ENCODE peak calls at places on chromosomes 5 and 9, in six cellular contexts. One of them, this sample, is unnamed.

GRCh38 chr5:172106511-172107356 is 81.3 kb downstream of the STK10 start:
- DNase-seq in caudate nucleus: peak; percentile 8
- DNase-seq in BE2C: peak; percentile 67
- DNase-seq in H54: peak; percentile 39
- DNase-seq in SIG-M5: no peak
- DNase-seq in activated CD4-positive, alpha-beta T cell treated with anti-CD3 and anti-CD28 coated beads for 48 hours: peak; percentile 73
- DNase-seq in this sample: peak; percentile 4

GRCh38 chr9:113645224-113645971 is 181.9 kb downstream of the RGS3 start:
- DNase-seq in caudate nucleus: no peak
- DNase-seq in BE2C: no peak
- DNase-seq in H54: no peak
- DNase-seq in SIG-M5: no peak
- DNase-seq in activated CD4-positive, alpha-beta T cell treated with anti-CD3 and anti-CD28 coated beads for 48 hours: no peak
- DNase-seq in this sample: no peak

GRCh38 chr5:122726990-122727616 is 47.8 kb upstream of the SNX2 start:
- DNase-seq in caudate nucleus: no peak
- DNase-seq in BE2C: no peak
- DNase-seq in H54: peak; percentile 37
- DNase-seq in SIG-M5: no peak
- DNase-seq in activated CD4-positive, alpha-beta T cell treated with anti-CD3 and anti-CD28 coated beads for 48 hours: no peak
- DNase-seq in this sample: no peak

GRCh38 chr9:86549920-86550319 is 195.7 kb upstream of the TUT7 start:
- DNase-seq in caudate nucleus: no peak
- DNase-seq in BE2C: no peak
- DNase-seq in H54: no peak
- DNase-seq in SIG-M5: no peak
- DNase-seq in activated CD4-positive, alpha-beta T cell treated with anti-CD3 and anti-CD28 coated beads for 48 hours: no peak
- DNase-seq in this sample: no peak

GRCh38 chr5:31476607-31477200 is 55.2 kb downstream of the DROSHA start:
- DNase-seq in caudate nucleus: no peak
- DNase-seq in BE2C: no peak
- DNase-seq in H54: no peak
- DNase-seq in SIG-M5: no peak
- DNase-seq in activated CD4-positive, alpha-beta T cell treated with anti-CD3 and anti-CD28 coated beads for 48 hours: no peak
- DNase-seq in this sample: no peak

GRCh38 chr5:112614986-112615385 is 122.7 kb upstream of the APC start:
- DNase-seq in caudate nucleus: no peak
- DNase-seq in BE2C: no peak
- DNase-seq in H54: no peak
- DNase-seq in SIG-M5: no peak
- DNase-seq in activated CD4-positive, alpha-beta T cell treated with anti-CD3 and anti-CD28 coated beads for 48 hours: no peak
- DNase-seq in this sample: no peak

GRCh38 chr9:37551468-37551867 is 24.7 kb downstream of the FBXO10 start:
- DNase-seq in caudate nucleus: no peak
- DNase-seq in BE2C: no peak
- DNase-seq in H54: no peak
- DNase-seq in SIG-M5: no peak
- DNase-seq in activated CD4-positive, alpha-beta T cell treated with anti-CD3 and anti-CD28 coated beads for 48 hours: no peak
- DNase-seq in this sample: no peak

GRCh38 chr5:169757016-169757415 is 119.9 kb downstream of the DOCK2 start:
- DNase-seq in caudate nucleus: no peak
- DNase-seq in BE2C: no peak
- DNase-seq in H54: no peak
- DNase-seq in SIG-M5: no peak
- DNase-seq in activated CD4-positive, alpha-beta T cell treated with anti-CD3 and anti-CD28 coated beads for 48 hours: no peak
- DNase-seq in this sample: no peak

GRCh38 chr9:35826071-35826701 is 2.3 kb downstream of the FAM221B start:
- DNase-seq in caudate nucleus: no peak
- DNase-seq in BE2C: peak; percentile 51
- DNase-seq in H54: no peak
- DNase-seq in SIG-M5: no peak
- DNase-seq in activated CD4-positive, alpha-beta T cell treated with anti-CD3 and anti-CD28 coated beads for 48 hours: peak; percentile 29
- DNase-seq in this sample: peak; percentile 36

GRCh38 chr9:93625000-93625399 is 48.6 kb downstream of the PHF2 start:
- DNase-seq in caudate nucleus: no peak
- DNase-seq in BE2C: no peak
- DNase-seq in H54: no peak
- DNase-seq in SIG-M5: no peak
- DNase-seq in activated CD4-positive, alpha-beta T cell treated with anti-CD3 and anti-CD28 coated beads for 48 hours: no peak
- DNase-seq in this sample: no peak

GRCh38 chr5:78269088-78269703 is 25.3 kb downstream of the AP3B1 start:
- DNase-seq in caudate nucleus: no peak
- DNase-seq in BE2C: no peak
- DNase-seq in H54: no peak
- DNase-seq in SIG-M5: no peak
- DNase-seq in activated CD4-positive, alpha-beta T cell treated with anti-CD3 and anti-CD28 coated beads for 48 hours: no peak
- DNase-seq in this sample: peak; percentile 2

GRCh38 chr5:37738057-37738691 is 101.7 kb downstream of the GDNF start:
- DNase-seq in caudate nucleus: no peak
- DNase-seq in BE2C: peak; percentile 27
- DNase-seq in H54: no peak
- DNase-seq in SIG-M5: no peak
- DNase-seq in activated CD4-positive, alpha-beta T cell treated with anti-CD3 and anti-CD28 coated beads for 48 hours: peak; percentile 14
- DNase-seq in this sample: peak; percentile 73

GRCh38 chr9:93591301-93591700 is 14.9 kb downstream of the PHF2 start:
- DNase-seq in caudate nucleus: no peak
- DNase-seq in BE2C: no peak
- DNase-seq in H54: no peak
- DNase-seq in SIG-M5: no peak
- DNase-seq in activated CD4-positive, alpha-beta T cell treated with anti-CD3 and anti-CD28 coated beads for 48 hours: no peak
- DNase-seq in this sample: no peak